ENCODE peak calls at places on chromosomes 2 and 18, in eight cellular contexts. R is psoas muscle; P is GM23248; U is uterus; N is lung; A is fibroblast of lung; S is neuronal stem cell; O is CD8-positive, alpha-beta memory T cell. H is an unnamed sample. For H3K4me1, the result is how much of the 10 kb centered on the place peaks cover.

GRCh38 chr2:164510895-164511294 is 110.4 kb downstream of the GRB14 start:
- DNase-seq in N (no peak), U (no peak), R (peak), O (no peak), A (no peak), S (no peak), P (no peak), H (peak)

GRCh38 chr2:167294031-167294774 is 405.9 kb downstream of the XIRP2 start:
- DNase-seq in A (peak), S (peak), O (no peak), U (no peak), N (no peak), P (peak), R (peak), H (no peak)

GRCh38 chr2:160555420-160555819 is 61.8 kb upstream of the RBMS1 start:
- DNase-seq in O (no peak), S (no peak), U (no peak), N (no peak), A (no peak), P (no peak), R (no peak), H (no peak)

GRCh38 chr2:58271826-58272225 is 30.7 kb upstream of the FANCL start:
- DNase-seq in A (no peak), U (no peak), S (no peak), R (no peak), O (no peak), N (no peak), P (no peak), H (no peak)

GRCh38 chr2:226691265-226691664 is 108.4 kb downstream of the IRS1 start:
- DNase-seq in A (peak), N (no peak), S (no peak), P (no peak), R (no peak), O (no peak), U (no peak), H (no peak)

GRCh38 chr2:12059616-12060441 is 313.4 kb downstream of the LPIN1 start:
- DNase-seq in P (peak), S (no peak), R (no peak), U (no peak), O (no peak), A (peak), N (no peak), H (no peak)

GRCh38 chr2:57443985-57444501 is 602.6 kb upstream of the VRK2 start:
- DNase-seq in O (no peak), U (no peak), N (no peak), A (peak), P (peak), R (no peak), S (no peak), H (no peak)

GRCh38 chr2:38387887-38388286 is 10.8 kb upstream of the ATL2 start:
- DNase-seq in P (no peak), U (no peak), S (no peak), A (no peak), R (no peak), O (no peak), N (no peak), H (no peak)

GRCh38 chr2:169509230-169509917 is at the start of gene KLHL41:
- DNase-seq in N (no peak), S (no peak), U (no peak), P (peak), O (no peak), A (peak), R (no peak), H (no peak)

GRCh38 chr2:130334026-130334425 is 8.7 kb upstream of the IMP4 start:
- DNase-seq in P (no peak), N (no peak), A (no peak), R (no peak), S (no peak), U (no peak), O (no peak), H (no peak)

GRCh38 chr2:172698041-172698863 is 37.4 kb upstream of the RAPGEF4 start:
- DNase-seq in A (peak), P (peak), U (no peak), N (no peak), O (no peak), R (no peak), S (no peak), H (no peak)

GRCh38 chr18:32763306-32763705 is 9.5 kb downstream of the KLHL14 start:
- DNase-seq in R (no peak), N (no peak), U (no peak), P (no peak), S (no peak), A (no peak), O (no peak), H (no peak)

GRCh38 chr2:47493317-47493716 is 90.4 kb downstream of the MSH2 start:
- DNase-seq in S (no peak), O (no peak), U (no peak), P (no peak), R (no peak), A (no peak), N (peak), H (no peak)

GRCh38 chr2:20457661-20458630 is 11.1 kb downstream of the RHOB start:
- DNase-seq in A (no peak), R (no peak), P (no peak), N (no peak), S (no peak), U (no peak), O (no peak), H (no peak)

GRCh38 chr2:114857196-114857595 is 414.8 kb downstream of the DPP10 start:
- DNase-seq in O (no peak), P (no peak), S (no peak), N (no peak), R (no peak), A (no peak), U (no peak), H (no peak)

GRCh38 chr18:3653859-3654441 is 204.0 kb downstream of the TGIF1 start:
- DNase-seq in R (no peak), O (no peak), A (no peak), N (no peak), P (no peak), U (no peak), S (no peak), H (no peak)

GRCh38 chr2:158902005-158902398 is 66.4 kb upstream of the TANC1 start:
- DNase-seq in O (no peak), R (no peak), S (no peak), P (no peak), N (no peak), U (no peak), A (no peak), H (no peak)

GRCh38 chr2:203819434-203820133 is 48.0 kb upstream of the CTLA4 start:
- DNase-seq in S (no peak), N (no peak), A (no peak), P (no peak), U (no peak), O (no peak), R (peak), H (no peak)

GRCh38 chr2:70340921-70341765 is 39.3 kb upstream of the FAM136A start:
- DNase-seq in R (no peak), P (peak), N (peak), U (no peak), O (peak), S (peak), A (peak), H (no peak)

GRCh38 chr2:12119841-12120240 is 373.4 kb downstream of the LPIN1 start:
- DNase-seq in S (no peak), N (no peak), A (peak), O (no peak), P (peak), U (no peak), R (no peak), H (no peak)

GRCh38 chr2:235541016-235541415 is 47.2 kb downstream of the AGAP1 start:
- DNase-seq in O (no peak), P (no peak), U (no peak), N (no peak), R (no peak), A (no peak), S (no peak), H (no peak)

GRCh38 chr2:132401326-132401725 is 15.3 kb upstream of the GPR39 start:
- DNase-seq in P (no peak), N (no peak), R (no peak), O (no peak), U (no peak), A (no peak), S (no peak), H (no peak)

GRCh38 chr2:144507441-144508161 is 12.3 kb downstream of the ZEB2 start:
- DNase-seq in N (no peak), A (no peak), R (no peak), S (no peak), O (no peak), U (no peak), P (peak), H (no peak)
- H3K4me1 ChIP-seq in N (under half), A (under half), R (half or more), S (under half), O (half or more), U (under half), P (half or more), H (half or more)

GRCh38 chr2:128250409-128251025 is 68.2 kb downstream of the HS6ST1 start:
- DNase-seq in U (no peak), A (no peak), N (no peak), S (no peak), O (no peak), R (peak), P (no peak), H (no peak)
- H3K27ac ChIP-seq in U (no peak), A (no peak), N (no peak), S (peak), O (no peak), R (no peak), P (no peak), H (no peak)

DNA sequence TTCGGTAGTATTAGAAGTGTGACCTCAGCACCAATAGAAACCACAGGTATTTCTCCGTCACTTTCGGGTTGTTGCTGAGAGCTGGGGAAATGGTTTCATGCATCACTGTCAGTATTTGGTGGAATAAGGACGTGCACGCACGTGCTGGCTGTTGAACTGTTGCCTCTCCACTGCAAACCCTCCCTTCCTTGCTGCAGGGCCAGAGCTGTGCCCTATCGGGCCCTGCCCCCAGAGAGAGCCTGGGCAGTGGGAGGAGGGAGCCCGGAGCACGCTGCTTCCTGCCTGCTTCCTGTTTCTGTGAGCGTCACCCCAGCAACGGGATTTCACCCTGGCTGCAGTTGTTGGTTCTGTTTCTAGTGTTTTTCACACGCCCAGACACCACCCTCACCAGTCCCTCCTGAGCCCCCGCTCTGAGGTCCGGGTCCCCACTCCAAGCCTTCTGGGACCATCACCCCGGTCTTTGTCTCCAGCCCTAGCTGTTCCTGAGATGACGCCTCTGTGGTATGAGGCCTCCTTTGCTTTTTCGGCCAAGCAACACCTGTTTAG is 47.4 kb downstream of the LRRFIP1 start:
- DNase-seq in R (peak), P (peak), A (peak), U (peak), N (peak), S (no peak), O (peak), H (peak)
- H3K4me1 ChIP-seq in R (half or more), P (half or more), A (under half), U (under half), N (under half), S (under half), O (under half), H (half or more)

DNA sequence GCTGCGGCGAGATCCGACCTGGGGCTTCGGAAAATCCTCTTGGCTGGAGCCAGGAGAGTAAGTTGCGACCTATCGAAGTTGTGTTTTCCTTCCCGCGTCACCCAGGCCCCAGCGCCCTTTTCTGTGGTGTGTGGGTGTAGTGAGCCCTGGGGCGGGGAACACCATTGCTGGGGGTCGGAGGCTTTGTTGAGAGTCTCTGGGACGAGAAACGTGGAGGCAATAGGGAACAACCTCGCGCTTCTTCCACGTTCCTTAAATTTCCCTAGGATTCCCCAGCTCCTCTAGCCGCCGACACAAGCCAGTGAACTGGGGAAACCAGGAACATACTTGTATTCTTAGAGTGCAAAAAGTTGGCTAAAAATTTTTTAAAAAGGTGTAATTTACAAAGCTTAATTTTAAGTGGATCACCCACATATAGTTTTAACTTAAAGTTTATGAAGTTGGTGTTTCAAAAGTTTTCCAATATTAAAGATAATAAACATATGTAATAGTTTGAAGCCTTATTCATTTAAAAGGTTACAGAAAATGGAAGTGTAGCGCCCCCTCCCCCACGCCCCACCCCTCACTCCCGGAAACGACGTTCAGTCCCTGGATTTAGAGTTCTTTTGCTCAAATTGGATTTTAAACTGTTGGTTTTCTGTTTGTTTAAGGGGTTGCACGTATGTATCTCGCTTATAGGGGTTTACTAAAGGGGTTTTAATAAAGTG is 626 bp downstream of the DSG2 start:
- DNase-seq in R (no peak), N (no peak), S (peak), P (no peak), U (peak), A (no peak), O (no peak), H (no peak)
- H3K27ac ChIP-seq in R (no peak), N (peak), S (no peak), P (no peak), U (no peak), A (no peak), O (peak), H (peak)

DNA sequence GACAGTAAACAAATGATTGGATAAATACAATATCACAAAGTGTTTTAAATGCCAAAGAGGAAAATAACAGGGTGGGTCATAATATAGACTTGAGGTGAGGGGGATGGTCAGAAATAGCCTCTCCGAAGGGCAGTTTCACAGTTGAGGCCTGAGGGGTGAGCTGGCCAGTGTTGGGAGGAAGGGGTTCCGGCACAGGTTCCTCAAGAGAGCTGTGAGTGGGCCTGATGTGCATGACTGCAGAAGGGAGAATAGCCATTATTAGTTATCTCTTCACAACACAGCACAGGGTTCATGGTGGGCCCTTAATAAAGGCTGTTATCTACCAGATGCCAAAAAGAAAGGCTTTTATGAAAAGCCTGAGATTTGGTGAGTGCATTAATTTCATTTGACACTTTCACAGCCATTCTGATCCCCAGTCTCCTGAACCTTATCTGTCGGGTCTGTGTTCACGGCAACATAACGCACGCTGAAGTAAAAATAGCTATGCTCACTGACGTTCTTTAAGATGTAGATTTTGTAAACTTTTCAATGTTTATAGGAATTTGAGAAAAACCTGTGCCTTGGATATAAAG is 39.6 kb downstream of the POLR1A start:
- DNase-seq in R (no peak), U (no peak), O (no peak), S (no peak), A (no peak), P (no peak), N (no peak), H (no peak)
- H3K4me1 ChIP-seq in R (under half), U (under half), O (under half), S (under half), A (under half), P (half or more), N (under half), H (under half)

GRCh38 chr18:24054130-24054529 is 39.6 kb downstream of the TTC39C start:
- DNase-seq in U (no peak), P (peak), A (peak), O (no peak), S (no peak), R (no peak), N (no peak), H (no peak)

GRCh38 chr18:24055009-24055804 is 40.7 kb downstream of the TTC39C start:
- DNase-seq in R (no peak), A (no peak), O (no peak), N (no peak), S (no peak), P (no peak), U (no peak), H (no peak)

GRCh38 chr18:24056506-24056905 is 42.0 kb downstream of the TTC39C start:
- DNase-seq in S (no peak), R (no peak), U (no peak), N (no peak), O (no peak), A (no peak), P (no peak), H (no peak)

GRCh38 chr18:24057804-24058203 is 43.2 kb downstream of the TTC39C start:
- DNase-seq in R (no peak), A (no peak), O (no peak), N (no peak), U (no peak), S (no peak), P (no peak), H (no peak)

GRCh38 chr18:24055878-24056277 is 41.3 kb downstream of the TTC39C start:
- DNase-seq in R (no peak), O (no peak), P (peak), A (no peak), U (no peak), N (no peak), S (no peak), H (no peak)
- H3K27ac ChIP-seq in R (no peak), O (no peak), P (no peak), A (no peak), U (no peak), N (no peak), S (no peak), H (no peak)

GRCh38 chr2:101151859-101152194 is 645 bp upstream of the TBC1D8 start:
- DNase-seq in R (peak), P (no peak), S (peak), U (no peak), O (no peak), A (no peak), N (no peak), H (no peak)
- H3K4me1 ChIP-seq in R (half or more), P (under half), S (under half), U (under half), O (under half), A (under half), N (under half), H (under half)

H was measured in heart left ventricle.